ENCODE peak calls at places on chromosomes 11 and 22, in five cellular contexts. X is NCI-H1105, J is adipocyte, C is omental fat pad, W is vagina. K is an unnamed sample.

GRCh38 chr22:21087119-21087518 is 41.4 kb downstream of the LRRC74B start:
- DNase-seq in X (no peak), J (no peak), C (no peak), W (no peak), K (no peak)

GRCh38 chr11:64339754-64340408 is at the start of gene CCDC88B:
- DNase-seq in X (no peak), J (no peak), C (no peak), W (no peak), K (no peak)

GRCh38 chr11:114033572-114033971 is 25.9 kb upstream of the ZBTB16 start:
- DNase-seq in X (no peak), J (no peak), C (no peak), W (no peak), K (no peak)

GRCh38 chr11:34529643-34530042 is 16.0 kb upstream of the ELF5 start:
- DNase-seq in X (no peak), J (no peak), C (no peak), W (no peak), K (no peak)

GRCh38 chr11:133842730-133843129 is 2.6 kb downstream of the SPATA19 start:
- DNase-seq in X (no peak), J (no peak), C (no peak), W (no peak), K (no peak)

GRCh38 chr11:96390403-96390830 is 604 bp downstream of the JRKL start:
- DNase-seq in X (no peak), J (no peak), C (no peak), W (no peak), K (no peak)

GRCh38 chr22:46450931-46451660 is 86.3 kb downstream of the CELSR1 start:
- DNase-seq in X (no peak), J (no peak), C (no peak), W (no peak), K (no peak)

GRCh38 chr11:122138759-122139594 is 23.0 kb upstream of the BLID start:
- DNase-seq in X (no peak), J (peak), C (no peak), W (no peak), K (no peak)

GRCh38 chr11:64284962-64285884 is at the start of gene GPR137:
- DNase-seq in X (peak), J (peak), C (peak), W (no peak), K (peak)

GRCh38 chr11:32145282-32145681 is 54.4 kb downstream of the RCN1 start:
- DNase-seq in X (no peak), J (no peak), C (no peak), W (no peak), K (no peak)

GRCh38 chr22:39728236-39728860 is 157.8 kb downstream of the CACNA1I start:
- DNase-seq in X (no peak), J (no peak), C (no peak), W (no peak), K (no peak)

GRCh38 chr11:29317669-29318068 is 699.2 kb downstream of the KCNA4 start:
- DNase-seq in X (no peak), J (no peak), C (no peak), W (no peak), K (no peak)

GRCh38 chr22:41197808-41198585 is 7.1 kb upstream of the L3MBTL2 start:
- DNase-seq in X (peak), J (peak), C (no peak), W (no peak), K (no peak)

GRCh38 chr11:1422481-1422880 is 32.7 kb downstream of the BRSK2 start:
- DNase-seq in X (no peak), J (peak), C (no peak), W (no peak), K (no peak)

GRCh38 chr11:61922539-61922938 is 5.2 kb upstream of the RAB3IL1 start:
- DNase-seq in X (no peak), J (peak), C (no peak), W (peak), K (no peak)